ENCODE peak calls at places on chromosomes 16 and 17, in nine cellular contexts. One of them, this sample, is unnamed.

GRCh38 chr17:57918017-57918895 is 37.0 kb downstream of the CUEDC1 start:
- DNase-seq in psoas muscle: no peak
- DNase-seq in AG04450: no peak
- DNase-seq in PC-3: peak; percentile 95
- DNase-seq in A549: no peak
- DNase-seq in breast epithelium: no peak
- DNase-seq in transverse colon: no peak
- DNase-seq in ascending aorta: no peak
- DNase-seq in left ventricle myocardium inferior: no peak
- DNase-seq in this sample: no peak

GRCh38 chr16:85315871-85316270 is 203.6 kb upstream of the CIBAR2 start:
- DNase-seq in psoas muscle: no peak
- DNase-seq in AG04450: no peak
- DNase-seq in PC-3: no peak
- DNase-seq in A549: no peak
- DNase-seq in breast epithelium: no peak
- DNase-seq in transverse colon: no peak
- DNase-seq in ascending aorta: no peak
- DNase-seq in left ventricle myocardium inferior: no peak
- DNase-seq in this sample: no peak

GRCh38 chr16:1991135-1991551 is 1.4 kb downstream of the SYNGR3 start:
- DNase-seq in psoas muscle: no peak
- DNase-seq in AG04450: no peak
- DNase-seq in PC-3: no peak
- DNase-seq in A549: no peak
- DNase-seq in breast epithelium: no peak
- DNase-seq in transverse colon: peak; percentile 79
- DNase-seq in ascending aorta: no peak
- DNase-seq in left ventricle myocardium inferior: no peak
- DNase-seq in this sample: peak; percentile 47

GRCh38 chr16:89476811-89477261 is 13.5 kb downstream of the ANKRD11 start:
- DNase-seq in psoas muscle: no peak
- DNase-seq in AG04450: no peak
- DNase-seq in PC-3: no peak
- DNase-seq in A549: no peak
- DNase-seq in breast epithelium: no peak
- DNase-seq in transverse colon: no peak
- DNase-seq in ascending aorta: no peak
- DNase-seq in left ventricle myocardium inferior: no peak
- DNase-seq in this sample: no peak

GRCh38 chr16:23334421-23334853 is 32.3 kb downstream of the SCNN1B start:
- DNase-seq in psoas muscle: no peak
- DNase-seq in AG04450: no peak
- DNase-seq in PC-3: no peak
- DNase-seq in A549: no peak
- DNase-seq in breast epithelium: no peak
- DNase-seq in transverse colon: no peak
- DNase-seq in ascending aorta: no peak
- DNase-seq in left ventricle myocardium inferior: no peak
- DNase-seq in this sample: no peak

GRCh38 chr17:1617620-1618174 is 10.9 kb downstream of the SLC43A2 start:
- DNase-seq in psoas muscle: peak; percentile 50
- DNase-seq in AG04450: no peak
- DNase-seq in PC-3: no peak
- DNase-seq in A549: peak; percentile 88
- DNase-seq in breast epithelium: no peak
- DNase-seq in transverse colon: peak; percentile 82
- DNase-seq in ascending aorta: no peak
- DNase-seq in left ventricle myocardium inferior: no peak
- DNase-seq in this sample: no peak

GRCh38 chr16:24729967-24730815 is 740 bp downstream of the TNRC6A start:
- DNase-seq in psoas muscle: peak; percentile 38
- DNase-seq in AG04450: no peak
- DNase-seq in PC-3: no peak
- DNase-seq in A549: peak; percentile 9
- DNase-seq in breast epithelium: no peak
- DNase-seq in transverse colon: peak; percentile 43
- DNase-seq in ascending aorta: no peak
- DNase-seq in left ventricle myocardium inferior: peak; percentile 44
- DNase-seq in this sample: peak; percentile 30

GRCh38 chr16:66605177-66605999 is 884 bp downstream of the CMTM3 start:
- DNase-seq in psoas muscle: peak; percentile 76
- DNase-seq in AG04450: no peak
- DNase-seq in PC-3: peak; percentile 27
- DNase-seq in A549: peak; percentile 32
- DNase-seq in breast epithelium: no peak
- DNase-seq in transverse colon: peak; percentile 40
- DNase-seq in ascending aorta: peak; percentile 82
- DNase-seq in left ventricle myocardium inferior: peak; percentile 74
- DNase-seq in this sample: no peak

GRCh38 chr16:58661199-58661830 is 23.3 kb downstream of the SLC38A7 start:
- DNase-seq in psoas muscle: peak; percentile 54
- DNase-seq in AG04450: peak; percentile 66
- DNase-seq in PC-3: peak; percentile 85
- DNase-seq in A549: peak; percentile 87
- DNase-seq in breast epithelium: no peak
- DNase-seq in transverse colon: peak; percentile 38
- DNase-seq in ascending aorta: peak; percentile 74
- DNase-seq in left ventricle myocardium inferior: peak; percentile 27
- DNase-seq in this sample: no peak

GRCh38 chr16:78770353-78771091 is 671.1 kb downstream of the WWOX start:
- DNase-seq in psoas muscle: peak; percentile 77
- DNase-seq in AG04450: no peak
- DNase-seq in PC-3: peak; percentile 5
- DNase-seq in A549: peak; percentile 49
- DNase-seq in breast epithelium: no peak
- DNase-seq in transverse colon: peak; percentile 85
- DNase-seq in ascending aorta: peak; percentile 79
- DNase-seq in left ventricle myocardium inferior: peak; percentile 72
- DNase-seq in this sample: peak; percentile 77

GRCh38 chr17:48570325-48571023 is 7.7 kb downstream of the HOXB4 start:
- DNase-seq in psoas muscle: no peak
- DNase-seq in AG04450: no peak
- DNase-seq in PC-3: no peak
- DNase-seq in A549: no peak
- DNase-seq in breast epithelium: no peak
- DNase-seq in transverse colon: no peak
- DNase-seq in ascending aorta: no peak
- DNase-seq in left ventricle myocardium inferior: no peak
- DNase-seq in this sample: no peak

GRCh38 chr16:84785843-84786538 is 33.8 kb upstream of the CRISPLD2 start:
- DNase-seq in psoas muscle: no peak
- DNase-seq in AG04450: no peak
- DNase-seq in PC-3: no peak
- DNase-seq in A549: no peak
- DNase-seq in breast epithelium: no peak
- DNase-seq in transverse colon: peak; percentile 55
- DNase-seq in ascending aorta: no peak
- DNase-seq in left ventricle myocardium inferior: peak; percentile 44
- DNase-seq in this sample: no peak

GRCh38 chr17:72560303-72561247 is 439.8 kb downstream of the SOX9 start:
- DNase-seq in psoas muscle: no peak
- DNase-seq in AG04450: no peak
- DNase-seq in PC-3: peak; percentile 92
- DNase-seq in A549: peak; percentile 87
- DNase-seq in breast epithelium: no peak
- DNase-seq in transverse colon: peak; percentile 81
- DNase-seq in ascending aorta: no peak
- DNase-seq in left ventricle myocardium inferior: no peak
- DNase-seq in this sample: peak; percentile 21
- H3K27ac ChIP-seq in psoas muscle: no peak overlapping the region
- H3K27ac ChIP-seq in AG04450: no peak overlapping the region
- H3K27ac ChIP-seq in PC-3: peak overlapping the region; percentile 67
- H3K27ac ChIP-seq in A549: peak overlapping the region; percentile 83
- H3K27ac ChIP-seq in breast epithelium: no peak overlapping the region
- H3K27ac ChIP-seq in transverse colon: peak overlapping the region; percentile 75
- H3K27ac ChIP-seq in ascending aorta: no peak overlapping the region
- H3K27ac ChIP-seq in left ventricle myocardium inferior: no peak overlapping the region
- H3K27ac ChIP-seq in this sample: no peak overlapping the region

GRCh38 chr17:50841949-50842354 is 6.6 kb downstream of the WFIKKN2 start:
- DNase-seq in psoas muscle: peak; percentile 64
- DNase-seq in AG04450: no peak
- DNase-seq in PC-3: peak; percentile 88
- DNase-seq in A549: peak; percentile 76
- DNase-seq in breast epithelium: peak; percentile 62
- DNase-seq in transverse colon: peak; percentile 82
- DNase-seq in ascending aorta: peak; percentile 78
- DNase-seq in left ventricle myocardium inferior: peak; percentile 61
- DNase-seq in this sample: peak; percentile 35
- TF ChIP-seq CTCF in psoas muscle: peak; percentile 83
- TF ChIP-seq CTCF in AG04450: peak; percentile 86
- TF ChIP-seq CTCF in PC-3: peak; percentile 92
- TF ChIP-seq CTCF in A549: peak; percentile 93
- TF ChIP-seq CTCF in breast epithelium: peak; percentile 70
- TF ChIP-seq CTCF in transverse colon: peak; percentile 80
- TF ChIP-seq CTCF in ascending aorta: peak; percentile 79
- TF ChIP-seq CTCF in left ventricle myocardium inferior: peak; percentile 85
- TF ChIP-seq CTCF in this sample: peak; percentile 62

GRCh38 chr16:73025506-73026131 is 22.3 kb downstream of the ZFHX3 start:
- DNase-seq in psoas muscle: no peak
- DNase-seq in AG04450: no peak
- DNase-seq in PC-3: no peak
- DNase-seq in A549: no peak
- DNase-seq in breast epithelium: no peak
- DNase-seq in transverse colon: no peak
- DNase-seq in ascending aorta: peak; percentile 63
- DNase-seq in left ventricle myocardium inferior: no peak
- DNase-seq in this sample: no peak

GRCh38 chr16:73026754-73027654 is 20.9 kb downstream of the ZFHX3 start:
- DNase-seq in psoas muscle: no peak
- DNase-seq in AG04450: no peak
- DNase-seq in PC-3: no peak
- DNase-seq in A549: no peak
- DNase-seq in breast epithelium: no peak
- DNase-seq in transverse colon: no peak
- DNase-seq in ascending aorta: peak; percentile 63
- DNase-seq in left ventricle myocardium inferior: no peak
- DNase-seq in this sample: no peak

GRCh38 chr16:73027655-73028220 is 20.2 kb downstream of the ZFHX3 start:
- DNase-seq in psoas muscle: no peak
- DNase-seq in AG04450: no peak
- DNase-seq in PC-3: no peak
- DNase-seq in A549: no peak
- DNase-seq in breast epithelium: no peak
- DNase-seq in transverse colon: no peak
- DNase-seq in ascending aorta: peak; percentile 59
- DNase-seq in left ventricle myocardium inferior: no peak
- DNase-seq in this sample: no peak

GRCh38 chr16:73028721-73029361 is 19.1 kb downstream of the ZFHX3 start:
- DNase-seq in psoas muscle: no peak
- DNase-seq in AG04450: no peak
- DNase-seq in PC-3: no peak
- DNase-seq in A549: no peak
- DNase-seq in breast epithelium: no peak
- DNase-seq in transverse colon: no peak
- DNase-seq in ascending aorta: no peak
- DNase-seq in left ventricle myocardium inferior: no peak
- DNase-seq in this sample: no peak

DNA sequence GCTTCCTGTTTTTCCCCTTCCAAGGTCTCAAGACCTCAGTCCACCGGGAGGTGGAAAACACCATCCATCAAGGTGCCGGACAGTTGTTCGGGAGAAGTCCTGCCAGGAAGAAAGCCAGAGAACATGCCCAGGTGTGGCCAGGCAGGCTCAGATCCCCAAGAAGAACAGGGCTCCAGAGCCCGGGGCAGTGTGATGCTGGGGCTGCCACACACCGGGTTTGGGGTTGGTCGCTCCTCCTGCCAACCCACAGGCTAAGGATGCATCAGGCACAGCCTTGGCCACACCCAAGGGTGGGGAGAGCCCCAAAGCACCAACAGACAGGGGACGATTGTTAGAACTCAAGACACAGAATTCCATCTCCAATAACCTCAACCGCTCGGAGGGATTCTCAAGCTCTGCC is 19.7 kb downstream of the ZFHX3 start:
- DNase-seq in psoas muscle: no peak
- DNase-seq in AG04450: no peak
- DNase-seq in PC-3: no peak
- DNase-seq in A549: no peak
- DNase-seq in breast epithelium: no peak
- DNase-seq in transverse colon: no peak
- DNase-seq in ascending aorta: no peak
- DNase-seq in left ventricle myocardium inferior: no peak
- DNase-seq in this sample: no peak
- H3K9me3 ChIP-seq in psoas muscle: no peaks in the 10 kb centered on the region
- H3K9me3 ChIP-seq in AG04450: no peaks in the 10 kb centered on the region
- H3K9me3 ChIP-seq in PC-3: no peaks in the 10 kb centered on the region
- H3K9me3 ChIP-seq in A549: no peaks in the 10 kb centered on the region
- H3K9me3 ChIP-seq in breast epithelium: no peaks in the 10 kb centered on the region
- H3K9me3 ChIP-seq in transverse colon: no peaks in the 10 kb centered on the region
- H3K9me3 ChIP-seq in ascending aorta: no peaks in the 10 kb centered on the region
- H3K9me3 ChIP-seq in left ventricle myocardium inferior: no peaks in the 10 kb centered on the region
- H3K9me3 ChIP-seq in this sample: no peaks in the 10 kb centered on the region

GRCh38 chr16:66309-67182 is 5.9 kb downstream of the RHBDF1 start:
- DNase-seq in psoas muscle: peak; percentile 13
- DNase-seq in AG04450: no peak
- DNase-seq in PC-3: no peak
- DNase-seq in A549: no peak
- DNase-seq in breast epithelium: no peak
- DNase-seq in transverse colon: no peak
- DNase-seq in ascending aorta: no peak
- DNase-seq in left ventricle myocardium inferior: peak; percentile 14
- DNase-seq in this sample: no peak

GRCh38 chr16:63998-64913 is 8.2 kb downstream of the RHBDF1 start:
- DNase-seq in psoas muscle: peak; percentile 17
- DNase-seq in AG04450: no peak
- DNase-seq in PC-3: no peak
- DNase-seq in A549: no peak
- DNase-seq in breast epithelium: peak; percentile 55
- DNase-seq in transverse colon: no peak
- DNase-seq in ascending aorta: no peak
- DNase-seq in left ventricle myocardium inferior: no peak
- DNase-seq in this sample: no peak

GRCh38 chr16:64914-65255 is 7.5 kb downstream of the RHBDF1 start:
- DNase-seq in psoas muscle: no peak
- DNase-seq in AG04450: no peak
- DNase-seq in PC-3: no peak
- DNase-seq in A549: no peak
- DNase-seq in breast epithelium: no peak
- DNase-seq in transverse colon: no peak
- DNase-seq in ascending aorta: no peak
- DNase-seq in left ventricle myocardium inferior: no peak
- DNase-seq in this sample: no peak

GRCh38 chr16:67183-67791 is 5.1 kb downstream of the RHBDF1 start:
- DNase-seq in psoas muscle: peak; percentile 27
- DNase-seq in AG04450: no peak
- DNase-seq in PC-3: no peak
- DNase-seq in A549: no peak
- DNase-seq in breast epithelium: no peak
- DNase-seq in transverse colon: no peak
- DNase-seq in ascending aorta: no peak
- DNase-seq in left ventricle myocardium inferior: peak; percentile 21
- DNase-seq in this sample: no peak

DNA sequence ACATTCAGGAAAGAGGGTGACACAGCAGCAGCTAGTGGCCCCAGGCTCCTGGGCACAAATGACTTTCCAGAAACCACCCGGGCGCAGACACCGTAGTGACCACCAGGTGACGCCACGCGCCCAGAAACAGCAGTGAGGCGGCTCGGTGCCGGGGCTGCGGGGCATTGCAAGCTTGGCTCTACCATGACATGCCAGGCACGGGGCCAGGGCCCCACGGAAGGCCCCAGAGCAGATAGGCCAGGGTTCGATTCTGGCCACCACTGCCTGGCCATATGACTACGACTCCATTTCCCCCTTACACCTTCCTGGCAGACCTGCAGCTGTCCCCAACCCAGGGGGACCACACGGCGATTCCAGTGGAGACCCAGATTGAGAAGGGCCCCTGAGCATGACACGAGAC is 6.7 kb downstream of the RHBDF1 start:
- DNase-seq in psoas muscle: peak; percentile 88
- DNase-seq in AG04450: no peak
- DNase-seq in PC-3: peak; percentile 74
- DNase-seq in A549: peak; percentile 79
- DNase-seq in breast epithelium: peak; percentile 74
- DNase-seq in transverse colon: peak; percentile 86
- DNase-seq in ascending aorta: peak; percentile 91
- DNase-seq in left ventricle myocardium inferior: peak; percentile 85
- DNase-seq in this sample: peak; percentile 71
- H3K27ac ChIP-seq in psoas muscle: no peak overlapping the region
- H3K27ac ChIP-seq in AG04450: no peak overlapping the region
- H3K27ac ChIP-seq in PC-3: no peak overlapping the region
- H3K27ac ChIP-seq in A549: no peak overlapping the region
- H3K27ac ChIP-seq in breast epithelium: no peak overlapping the region
- H3K27ac ChIP-seq in transverse colon: no peak overlapping the region
- H3K27ac ChIP-seq in ascending aorta: no peak overlapping the region
- H3K27ac ChIP-seq in left ventricle myocardium inferior: peak overlapping the region; percentile 18
- H3K27ac ChIP-seq in this sample: no peak overlapping the region